ENCODE peak calls at places on chromosomes 7 and 10, in eight cellular contexts. I, P, Z, M, O, C, Q and V are unnamed samples.

GRCh38 chr10:90592903-90593302 is 264.9 kb downstream of the HTR7 start:
- DNase-seq in I (peak; percentile 39), P (peak; percentile 15), Z (peak; percentile 35), M (no peak), O (no peak), C (no peak), Q (peak; percentile 82), V (peak; percentile 91)

GRCh38 chr7:103127006-103127405 is 21.9 kb downstream of the NAPEPLD start:
- DNase-seq in I (no peak), P (no peak), Z (no peak), M (no peak), O (no peak), C (no peak), Q (no peak), V (no peak)

GRCh38 chr7:116573541-116573940 is 48.7 kb downstream of the CAV1 start:
- DNase-seq in I (no peak), P (no peak), Z (no peak), M (no peak), O (no peak), C (no peak), Q (no peak), V (no peak)

GRCh38 chr10:29555746-29556481 is 78.9 kb downstream of the SVIL start:
- DNase-seq in I (no peak), P (no peak), Z (no peak), M (no peak), O (no peak), C (peak; percentile 63), Q (peak; percentile 65), V (peak; percentile 75)

GRCh38 chr7:155090647-155091046 is 20.5 kb downstream of the HTR5A start:
- DNase-seq in I (no peak), P (no peak), Z (no peak), M (no peak), O (no peak), C (no peak), Q (no peak), V (no peak)

GRCh38 chr10:33055636-33056035 is 97.6 kb upstream of the ITGB1 start:
- DNase-seq in I (no peak), P (no peak), Z (no peak), M (no peak), O (no peak), C (no peak), Q (peak; percentile 40), V (peak; percentile 60)

GRCh38 chr10:87945994-87946393 is 82.6 kb downstream of the PTEN start:
- DNase-seq in I (no peak), P (no peak), Z (no peak), M (no peak), O (no peak), C (no peak), Q (no peak), V (no peak)

GRCh38 chr10:70272925-70273316 is 10.9 kb downstream of the NPFFR1 start:
- DNase-seq in I (no peak), P (no peak), Z (no peak), M (no peak), O (peak; percentile 11), C (no peak), Q (peak; percentile 44), V (peak; percentile 44)

GRCh38 chr7:57789130-57789529 is 339.2 kb downstream of the ZNF716 start:
- DNase-seq in I (no peak), P (no peak), Z (no peak), M (no peak), O (no peak), C (no peak), Q (no peak), V (no peak)

GRCh38 chr10:31804416-31804815 is 124.2 kb downstream of the ARHGAP12 start:
- DNase-seq in I (no peak), P (no peak), Z (no peak), M (no peak), O (no peak), C (no peak), Q (no peak), V (no peak)

GRCh38 chr10:31803606-31804195 is 124.9 kb downstream of the ARHGAP12 start:
- DNase-seq in I (no peak), P (no peak), Z (no peak), M (no peak), O (no peak), C (no peak), Q (no peak), V (no peak)

GRCh38 chr10:31808258-31809218 is 120.1 kb downstream of the ARHGAP12 start:
- DNase-seq in I (no peak), P (no peak), Z (peak; percentile 31), M (peak; percentile 72), O (peak; percentile 5), C (peak; percentile 74), Q (peak; percentile 89), V (peak; percentile 86)
- TF ChIP-seq CTCF in I (peak; percentile 71), P (peak; percentile 38), Z (peak; percentile 77), M (peak; percentile 44), O (no peak), C (peak; percentile 29), Q (peak; percentile 33), V (peak; percentile 12)

GRCh38 chr7:114924066-114924712 is 2.3 kb downstream of the MDFIC start:
- DNase-seq in I (no peak), P (no peak), Z (no peak), M (no peak), O (no peak), C (no peak), Q (no peak), V (no peak)
- H3K4me3 ChIP-seq in I (peak overlapping the region; percentile 89), P (peak overlapping the region; percentile 87), Z (no peak overlapping the region), M (peak overlapping the region; percentile 89), O (peak overlapping the region; percentile 77), C (peak overlapping the region; percentile 91), Q (peak overlapping the region; percentile 77), V (peak overlapping the region; percentile 77)

GRCh38 chr10:122435212-122435827 is 19.1 kb upstream of the ARMS2 start:
- DNase-seq in I (no peak), P (no peak), Z (no peak), M (no peak), O (peak; percentile 4), C (peak; percentile 17), Q (peak; percentile 71), V (peak; percentile 60)
- TF ChIP-seq CTCF in I (peak; percentile 70), P (peak; percentile 47), Z (peak; percentile 84), M (peak; percentile 50), O (peak; percentile 17), C (peak; percentile 34), Q (peak; percentile 46), V (peak; percentile 37)

GRCh38 chr10:67978749-67979148 is 94.3 kb downstream of the SIRT1 start:
- DNase-seq in I (no peak), P (no peak), Z (no peak), M (no peak), O (no peak), C (no peak), Q (no peak), V (peak; percentile 5)

GRCh38 chr10:67971311-67971710 is 86.9 kb downstream of the SIRT1 start:
- DNase-seq in I (no peak), P (no peak), Z (no peak), M (no peak), O (no peak), C (no peak), Q (peak; percentile 7), V (no peak)

GRCh38 chr10:67977246-67977645 is 92.8 kb downstream of the SIRT1 start:
- DNase-seq in I (no peak), P (no peak), Z (no peak), M (no peak), O (no peak), C (no peak), Q (no peak), V (no peak)

DNA sequence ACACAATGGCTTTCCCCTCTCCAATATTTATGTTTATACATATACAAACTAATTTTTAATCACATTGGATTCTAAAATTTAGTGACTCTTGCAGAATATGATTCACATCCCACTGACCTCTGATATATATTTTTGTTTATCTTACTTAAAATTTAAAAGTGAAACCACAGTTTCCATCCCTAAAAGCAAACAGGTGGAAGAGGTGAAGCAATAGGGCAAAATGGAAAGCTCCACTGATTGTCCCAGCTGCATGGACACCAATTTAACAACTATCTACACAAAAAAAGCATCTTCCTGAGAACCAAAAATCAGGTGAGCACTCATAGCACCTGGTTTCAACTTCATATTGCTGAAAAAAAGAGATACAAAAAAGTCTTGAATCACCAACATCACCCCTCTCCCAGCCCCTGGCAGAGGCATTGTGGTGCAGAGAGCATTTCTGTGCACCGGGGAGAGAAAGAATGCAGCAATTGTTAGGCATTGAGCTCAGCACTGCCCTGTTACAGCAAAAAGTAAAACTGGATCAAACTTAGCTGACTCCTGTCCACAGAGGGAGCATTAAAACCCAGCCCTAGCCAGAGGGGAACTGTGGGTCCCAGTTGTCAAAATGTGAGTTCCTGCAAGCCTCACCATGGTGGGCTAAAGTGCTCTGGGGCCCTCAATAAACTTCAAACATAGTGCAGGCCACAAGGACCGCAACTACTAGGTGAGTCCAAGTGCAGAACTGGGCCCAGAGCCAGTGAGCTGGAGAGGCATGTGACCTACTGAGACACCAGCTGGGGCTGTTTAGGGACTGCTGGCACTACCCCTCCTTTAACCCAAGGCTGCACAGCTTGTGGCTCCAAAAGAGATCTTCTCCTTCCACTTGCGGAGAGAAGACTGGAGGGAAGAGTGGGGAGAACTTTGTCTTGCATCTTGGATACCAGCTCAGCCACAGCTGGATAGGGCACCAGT is 92.1 kb downstream of the SIRT1 start:
- DNase-seq in I (no peak), P (peak; percentile 69), Z (peak; percentile 62), M (peak; percentile 65), O (no peak), C (no peak), Q (no peak), V (peak; percentile 11)
- H3K4me3 ChIP-seq in I (no peak overlapping the region), P (no peak overlapping the region), Z (no peak overlapping the region), M (no peak overlapping the region), O (no peak overlapping the region), C (no peak overlapping the region), Q (no peak overlapping the region), V (no peak overlapping the region)

GRCh38 chr7:99324966-99325596 is 617 bp upstream of the ARPC1A start:
- DNase-seq in I (no peak), P (no peak), Z (no peak), M (no peak), O (no peak), C (no peak), Q (no peak), V (no peak)

GRCh38 chr7:99326408-99326782 is 697 bp downstream of the ARPC1A start:
- DNase-seq in I (no peak), P (no peak), Z (no peak), M (no peak), O (no peak), C (no peak), Q (no peak), V (no peak)

GRCh38 chr7:99324559-99324958 is 1.1 kb upstream of the ARPC1A start:
- DNase-seq in I (no peak), P (no peak), Z (no peak), M (no peak), O (no peak), C (no peak), Q (no peak), V (no peak)

GRCh38 chr7:99331002-99331401 is 5.3 kb downstream of the ARPC1A start:
- DNase-seq in I (no peak), P (no peak), Z (no peak), M (no peak), O (no peak), C (no peak), Q (no peak), V (no peak)

GRCh38 chr7:99325597-99326407 is at the start of gene ARPC1A:
- DNase-seq in I (peak; percentile 95), P (peak; percentile 94), Z (peak; percentile 90), M (peak; percentile 95), O (peak; percentile 87), C (peak; percentile 72), Q (peak; percentile 95), V (peak; percentile 93)
- TF ChIP-seq CTCF in I (peak; percentile 31), P (no peak), Z (peak; percentile 16), M (peak; percentile 21), O (no peak), C (peak; percentile 36), Q (peak; percentile 17), V (peak; percentile 36)